ENCODE peak calls at places on chromosomes 1 and 21, in nine cellular contexts. J, M, Q, N, V, A, D, Z and F are unnamed samples.

GRCh38 chr1:158285756-158286241 is 3.9 kb upstream of the CD1C start:
- DNase-seq in V (no peak), A (peak; percentile 6), D (no peak), M (no peak), Q (no peak), J (no peak), N (no peak), Z (no peak), F (no peak)

GRCh38 chr1:38213720-38214367 is 167.3 kb upstream of the POU3F1 start:
- DNase-seq in V (no peak), A (no peak), Q (no peak), M (no peak), J (no peak), D (no peak), N (no peak), Z (no peak), F (no peak)

GRCh38 chr1:158116768-158117167 is 63.9 kb upstream of the CD1D start:
- DNase-seq in Q (no peak), N (no peak), Z (no peak), V (no peak), A (no peak), J (no peak), M (no peak), D (no peak), F (no peak)

GRCh38 chr1:150548632-150549495 is at the start of gene ADAMTSL4:
- DNase-seq in A (peak; percentile 78), V (peak; percentile 89), N (no peak), Z (peak; percentile 87), M (no peak), D (no peak), J (peak; percentile 17), Q (no peak), F (no peak)

GRCh38 chr21:45316871-45317400 is 29.2 kb upstream of the POFUT2 start:
- DNase-seq in V (no peak), D (no peak), A (peak; percentile 1), Q (no peak), M (no peak), Z (no peak), N (no peak), J (no peak), F (no peak)

GRCh38 chr1:223129229-223129851 is 13.7 kb downstream of the TLR5 start:
- DNase-seq in D (no peak), Z (peak; percentile 76), M (peak; percentile 41), Q (no peak), N (peak; percentile 62), J (no peak), V (peak; percentile 38), A (peak; percentile 71), F (no peak)

GRCh38 chr1:17635276-17635675 is 95.8 kb downstream of the ARHGEF10L start:
- DNase-seq in Q (no peak), V (no peak), M (no peak), D (no peak), A (no peak), J (no peak), Z (no peak), N (no peak), F (no peak)

GRCh38 chr1:5611431-5611830 is 380.8 kb downstream of the NPHP4 start:
- DNase-seq in Z (no peak), N (no peak), J (no peak), A (no peak), D (no peak), M (no peak), Q (no peak), V (no peak), F (peak; percentile 32)